ENCODE peak calls at places on chromosomes 3 and 15, in five cellular contexts. G is GM23338, C is tibial artery, M is GM23248, I is astrocyte. L is an unnamed sample. For H3K27me3 and H3K4me1, the result is how much of the 10 kb centered on the place peaks cover.

GRCh38 chr3:39350714-39351113 is 21.2 kb downstream of the CCR8 start:
- DNase-seq in C (no peak), I (no peak), M (no peak), G (no peak), L (no peak)

GRCh38 chr3:49841806-49842205 is 14.6 kb downstream of the TRAIP start:
- DNase-seq in C (no peak), M (no peak), G (no peak), I (no peak), L (no peak)

GRCh38 chr15:41550066-41550805 is 6.2 kb upstream of the RPAP1 start:
- DNase-seq in G (no peak), I (no peak), M (no peak), C (no peak), L (peak)

GRCh38 chr3:98612587-98612986 is 19.2 kb upstream of the CPOX start:
- DNase-seq in I (no peak), G (peak), C (peak), M (no peak), L (no peak)

GRCh38 chr15:79527821-79528220 is 95.7 kb downstream of the MINAR1 start:
- DNase-seq in C (no peak), I (no peak), G (no peak), M (no peak), L (no peak)

GRCh38 chr15:72205273-72205672 is 7.7 kb upstream of the GRAMD2A start:
- DNase-seq in I (no peak), G (no peak), M (no peak), C (no peak), L (no peak)

GRCh38 chr3:10192953-10193691 is 28.4 kb downstream of the IRAK2 start:
- DNase-seq in I (peak), M (peak), C (peak), G (peak), L (no peak)

GRCh38 chr3:117660941-117661635 is 951.5 kb downstream of the TUSC7 start:
- DNase-seq in I (peak), C (no peak), M (peak), G (peak), L (no peak)

GRCh38 chr3:105006164-105006563 is 360.5 kb upstream of the ALCAM start:
- DNase-seq in I (no peak), M (no peak), C (no peak), G (no peak), L (no peak)

DNA sequence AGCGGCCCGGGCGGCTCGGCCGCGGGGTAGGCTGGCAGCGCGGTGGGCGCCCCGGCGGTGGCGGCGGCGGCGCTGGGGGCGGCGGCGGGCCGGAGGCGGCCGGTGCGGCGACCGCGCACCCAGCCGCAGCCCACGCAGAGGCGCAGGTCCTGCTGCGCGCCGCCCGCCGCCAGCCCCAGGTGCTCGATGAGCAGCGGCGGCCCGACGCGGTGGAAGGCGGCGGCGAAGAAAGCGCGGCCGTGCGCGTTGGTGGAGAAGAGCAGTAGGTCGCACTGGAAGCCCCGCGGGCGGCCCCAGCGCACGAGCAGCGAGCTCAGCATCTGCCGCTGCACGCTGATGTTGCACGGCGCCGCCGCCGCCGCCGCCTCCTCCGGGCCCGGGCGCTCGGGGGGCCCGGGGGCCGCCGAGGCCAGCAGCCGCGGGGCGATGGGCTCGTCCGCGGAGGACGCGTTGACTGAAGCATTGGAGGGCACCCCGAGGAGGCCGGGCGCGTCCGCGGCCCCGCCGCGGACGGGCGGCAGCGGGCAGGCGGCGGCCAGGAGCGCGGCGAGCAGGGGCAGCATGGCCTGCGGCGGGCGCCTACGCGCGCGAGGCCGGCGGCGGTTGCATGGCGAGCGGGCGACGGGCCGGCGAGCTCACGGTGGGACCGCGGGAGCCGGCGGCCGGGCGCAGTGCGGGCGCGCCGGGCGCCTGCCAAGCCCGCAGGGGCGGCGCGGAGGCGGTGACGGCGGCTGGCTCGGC is 452 bp downstream of the TMEM158 start:
- DNase-seq in C (no peak), M (peak), I (peak), G (peak), L (peak)
- H3K27me3 ChIP-seq in C (under half), M (under half), I (under half), G (under half), L (under half)

GRCh38 chr3:140954576-140954975 is 12.9 kb downstream of the SLC25A36 start:
- DNase-seq in C (no peak), G (no peak), I (no peak), M (no peak), L (no peak)
- H3K4me1 ChIP-seq in C (under half), G (under half), I (under half), M (under half), L (under half)

DNA sequence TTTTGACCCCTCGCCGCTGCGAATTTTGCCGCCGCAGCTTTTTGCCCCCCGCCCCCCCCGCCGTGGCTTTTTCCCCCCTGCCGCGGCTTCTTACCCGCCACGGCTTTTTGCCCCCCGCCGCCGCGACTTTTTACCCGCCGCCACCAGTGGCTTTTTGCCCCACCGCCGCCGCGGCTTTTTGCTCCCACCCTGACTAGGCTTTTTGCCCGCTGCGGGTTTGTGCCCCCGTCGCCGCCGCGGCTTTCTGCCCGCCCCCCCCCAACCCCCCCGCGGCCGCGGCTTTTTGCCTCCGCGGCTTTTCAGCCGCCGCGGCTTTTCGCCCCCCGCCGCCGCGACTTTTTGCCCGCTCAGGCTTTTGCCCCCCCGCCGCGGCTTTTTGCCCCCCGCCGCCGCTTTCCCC is 598.1 kb downstream of the GOLGA6L6 start:
- DNase-seq in C (no peak), M (no peak), I (no peak), G (no peak), L (no peak)
- H3K27me3 ChIP-seq in C (under half), M (under half), I (under half), G (under half), L (under half)

GRCh38 chr15:88394553-88395159 is 72.5 kb downstream of the MRPL46 start:
- DNase-seq in G (no peak), I (peak), C (no peak), M (peak), L (no peak)
- H3K4me1 ChIP-seq in G (under half), I (under half), C (under half), M (under half), L (under half)

GRCh38 chr15:77637851-77638402 is 5.2 kb upstream of the LINGO1 start:
- DNase-seq in I (no peak), C (no peak), G (no peak), M (no peak), L (no peak)
- H3K27me3 ChIP-seq in I (under half), C (half or more), G (under half), M (under half), L (under half)

DNA sequence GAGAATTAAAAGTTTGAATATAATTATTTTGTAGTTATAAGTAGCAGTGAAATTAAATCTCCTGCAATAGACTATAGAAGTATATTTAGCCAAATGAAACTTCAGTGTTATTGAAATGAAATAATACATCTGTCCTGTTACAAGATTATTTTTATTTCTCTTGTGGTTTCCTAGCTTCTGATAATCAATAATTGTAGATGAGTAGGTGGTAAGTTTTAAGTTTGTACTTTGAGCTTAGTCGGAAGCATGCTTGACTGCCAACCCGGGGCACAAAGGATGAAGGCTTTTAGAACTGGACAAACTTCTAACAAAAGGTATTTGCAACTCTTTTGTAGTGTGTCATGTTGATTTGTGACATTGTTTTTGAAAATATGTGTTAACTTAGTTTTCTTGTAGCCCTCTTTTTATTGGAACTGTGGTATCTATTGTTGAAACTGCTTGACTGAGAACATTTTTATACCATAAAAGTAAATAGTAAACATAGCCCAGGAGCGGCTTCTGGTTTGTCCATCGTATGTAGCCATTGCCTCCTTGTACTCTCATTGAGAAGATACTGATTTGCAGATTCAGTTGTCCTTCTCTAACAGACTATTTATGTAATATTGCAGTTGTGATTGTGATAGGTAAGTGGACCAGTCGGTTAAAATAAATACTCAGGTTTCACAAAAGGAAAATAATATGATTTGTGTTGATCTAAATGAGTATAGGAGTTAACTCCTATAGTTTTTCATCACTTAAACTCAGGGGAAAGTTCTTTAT is 2.9 kb downstream of the CTNNB1 start:
- DNase-seq in I (no peak), G (no peak), M (no peak), C (no peak), L (no peak)
- H3K4me1 ChIP-seq in I (under half), G (half or more), M (half or more), C (half or more), L (half or more)

GRCh38 chr15:93244691-93245615 is 155.9 kb upstream of the RGMA start:
- DNase-seq in M (no peak), I (no peak), G (no peak), C (no peak), L (no peak)
- H3K27me3 ChIP-seq in M (under half), I (under half), G (under half), C (under half), L (under half)

DNA sequence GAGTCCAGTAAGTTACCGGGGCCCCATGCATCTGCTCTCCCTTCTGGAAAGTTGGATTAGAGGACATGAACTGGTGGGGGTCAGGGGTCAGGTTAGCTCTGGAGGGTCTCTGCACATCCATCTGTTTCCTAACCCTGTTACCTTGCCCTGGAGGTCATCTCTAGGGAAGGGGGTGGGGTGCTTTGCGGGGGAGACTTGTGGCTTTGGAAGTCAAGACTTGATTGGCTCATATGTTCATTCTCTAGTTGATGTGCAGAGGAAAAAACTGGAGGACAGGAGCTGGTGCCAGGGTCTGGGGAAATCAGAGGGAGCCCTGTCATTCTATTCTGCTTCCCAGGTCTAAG is 42.9 kb upstream of the ROPN1 start:
- DNase-seq in C (no peak), I (no peak), M (no peak), G (no peak), L (no peak)
- H3K4me1 ChIP-seq in C (under half), I (under half), M (under half), G (under half), L (under half)